ENCODE peak calls at places on chromosomes 6 and 20, in four cellular contexts. A is ovary, Z is cardiac muscle cell, G is kidney. T is an unnamed sample.

GRCh38 chr6:158372570-158372969 is 60.3 kb downstream of the TULP4 start:
- DNase-seq in Z (no peak), G (no peak), A (no peak), T (no peak)

GRCh38 chr6:43972179-43972914 is 154.9 kb downstream of the MRPL14 start:
- DNase-seq in G (no peak), A (no peak), Z (no peak), T (no peak)

GRCh38 chr6:71228461-71229041 is 60.1 kb upstream of the OGFRL1 start:
- DNase-seq in A (no peak), G (no peak), Z (peak), T (no peak)

GRCh38 chr20:6007094-6007528 is 46.7 kb downstream of the LRRN4 start:
- DNase-seq in A (no peak), G (no peak), Z (no peak), T (no peak)

GRCh38 chr6:38773338-38773737 is 58.2 kb downstream of the DNAH8 start:
- DNase-seq in G (no peak), A (no peak), Z (peak), T (no peak)

GRCh38 chr20:58019850-58020625 is 208.4 kb downstream of the ANKRD60 start:
- DNase-seq in G (no peak), A (no peak), Z (no peak), T (no peak)

GRCh38 chr6:107658920-107659879 is 164.9 kb downstream of the SCML4 start:
- DNase-seq in G (no peak), Z (no peak), A (no peak), T (no peak)

GRCh38 chr20:44454301-44454963 is 21.2 kb upstream of the TTPAL start:
- DNase-seq in A (no peak), G (peak), Z (no peak), T (no peak)

GRCh38 chr6:11460837-11461661 is 76.5 kb upstream of the TMEM170B start:
- DNase-seq in A (no peak), Z (no peak), G (no peak), T (peak)

GRCh38 chr20:41387433-41387832 is 20.8 kb upstream of the EMILIN3 start:
- DNase-seq in G (no peak), Z (no peak), A (no peak), T (no peak)

GRCh38 chr6:168575346-168576098 is 134.5 kb downstream of the SMOC2 start:
- DNase-seq in A (no peak), G (no peak), Z (no peak), T (no peak)

GRCh38 chr20:41161886-41162285 is 24.5 kb downstream of the PLCG1 start:
- DNase-seq in A (no peak), G (no peak), Z (no peak), T (no peak)

GRCh38 chr20:18304618-18305017 is 16.3 kb downstream of the ZNF133 start:
- DNase-seq in A (no peak), Z (no peak), G (no peak), T (no peak)
- TF ChIP-seq CTCF in A (no peak), Z (no peak), G (no peak), T (no peak)

GRCh38 chr20:63272105-63273078 is at the start of gene ARFGAP1:
- DNase-seq in Z (peak), G (peak), A (peak), T (peak)
- TF ChIP-seq CTCF in Z (no peak), G (no peak), A (no peak), T (no peak)

GRCh38 chr20:62792940-62793756 is 3.1 kb upstream of the MRGBP start:
- DNase-seq in A (peak), Z (no peak), G (no peak), T (no peak)

GRCh38 chr20:62793757-62794006 is 2.6 kb upstream of the MRGBP start:
- DNase-seq in A (no peak), Z (no peak), G (no peak), T (no peak)

GRCh38 chr20:62796699-62797491 is 622 bp downstream of the MRGBP start:
- DNase-seq in A (no peak), G (no peak), Z (no peak), T (no peak)

GRCh38 chr20:62794007-62794724 is 2.1 kb upstream of the MRGBP start:
- DNase-seq in Z (peak), G (peak), A (peak), T (peak)

DNA sequence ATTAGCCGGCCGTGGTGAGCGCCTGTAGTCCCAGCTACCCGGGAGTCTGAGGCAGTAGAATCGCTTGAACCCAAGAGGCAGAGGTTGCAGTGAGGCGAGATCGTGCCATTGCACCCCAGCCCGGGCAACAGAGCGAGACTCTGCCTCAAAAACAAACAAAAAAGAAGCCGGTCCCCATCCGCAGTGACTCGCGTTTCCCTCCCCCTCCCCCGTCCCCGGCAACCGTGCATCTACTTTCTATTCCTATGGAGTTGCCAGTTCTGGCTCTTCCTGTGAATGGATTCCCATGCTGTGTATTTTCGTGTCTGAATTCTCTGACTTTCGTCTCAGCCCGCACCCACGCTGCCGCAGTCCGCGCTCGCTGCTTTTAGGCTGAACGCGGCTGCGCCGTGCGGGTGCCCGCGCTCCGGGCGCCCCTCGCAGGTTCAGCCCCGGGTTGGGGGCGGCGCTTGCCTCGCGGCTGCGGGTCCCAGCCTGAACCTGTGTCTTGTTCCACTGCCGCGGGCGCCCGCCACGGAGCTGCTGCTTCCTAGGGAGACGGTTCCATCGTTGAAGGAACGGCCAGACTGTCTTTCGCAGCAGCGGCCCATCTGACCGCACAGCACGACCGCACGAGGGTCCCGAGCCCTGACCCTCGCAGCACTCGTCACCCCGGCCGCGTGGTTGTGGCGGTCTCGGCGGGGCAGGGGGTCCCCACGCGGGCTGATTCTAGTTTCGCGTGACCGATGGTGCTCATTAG is 1.1 kb upstream of the MRGBP start:
- DNase-seq in Z (peak), A (peak), G (no peak), T (peak)
- TF ChIP-seq CTCF in Z (no peak), A (no peak), G (no peak), T (no peak)

GRCh38 chr6:117275205-117275604 is 9.8 kb downstream of the VGLL2 start:
- DNase-seq in Z (no peak), G (no peak), A (no peak), T (no peak)

GRCh38 chr6:117275711-117276110 is 10.4 kb downstream of the VGLL2 start:
- DNase-seq in Z (no peak), G (no peak), A (no peak), T (no peak)

GRCh38 chr6:117276778-117277177 is 11.4 kb downstream of the VGLL2 start:
- DNase-seq in G (no peak), Z (no peak), A (no peak), T (no peak)

GRCh38 chr6:117280922-117281321 is 15.6 kb downstream of the VGLL2 start:
- DNase-seq in A (no peak), G (no peak), Z (no peak), T (no peak)
- TF ChIP-seq CTCF in A (no peak), G (no peak), Z (peak), T (no peak)

DNA sequence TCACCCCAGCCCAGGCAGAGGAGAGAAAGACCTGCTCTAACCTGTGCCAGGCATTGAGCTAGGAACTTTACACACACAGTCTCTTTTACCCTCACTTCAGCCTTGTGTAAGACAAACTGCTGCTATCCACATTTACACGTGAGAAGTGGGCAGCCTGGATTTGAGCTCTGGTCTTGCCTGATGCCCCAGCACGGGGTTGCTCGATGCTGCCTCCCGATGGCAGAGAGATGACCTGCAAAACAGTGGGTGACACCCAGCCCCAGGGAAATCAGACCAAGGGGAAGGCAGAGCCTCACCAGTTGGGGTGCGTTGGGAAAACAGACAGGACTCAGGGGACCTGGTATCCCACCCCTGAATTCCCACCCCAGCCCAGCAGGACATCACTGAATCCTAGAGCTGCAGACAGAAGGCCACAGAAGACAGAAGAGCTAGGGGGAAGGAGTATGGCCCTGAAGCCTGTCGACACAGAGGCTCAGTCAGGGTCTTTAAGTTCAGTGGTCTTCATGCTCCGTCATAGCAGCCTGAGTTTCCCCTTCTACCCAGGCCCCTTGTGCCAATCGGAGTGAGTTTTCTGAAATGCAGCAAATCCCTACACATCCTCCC is 990 bp downstream of the BPI start:
- DNase-seq in Z (peak), A (no peak), G (no peak), T (no peak)
- TF ChIP-seq CTCF in Z (peak), A (no peak), G (peak), T (no peak)